ENCODE peak calls at places on chromosomes 6 and 20, in four cellular contexts. U is hepatocyte, G is ovary, N is kidney. X is an unnamed sample.
A peak's percentile ranks its signal among the peaks of the same experiment; 100 is the strongest.

GRCh38 chr6:47111685-47112084 is 69.6 kb upstream of the ADGRF1 start:
- DNase-seq in G (no peak), U (peak; percentile 35), N (no peak), X (peak; percentile 47)

GRCh38 chr20:15310361-15310760 is 972.9 kb upstream of the FLRT3 start:
- DNase-seq in G (no peak), U (no peak), N (no peak), X (peak; percentile 95)

GRCh38 chr20:51500311-51500710 is 42.2 kb downstream of the NFATC2 start:
- DNase-seq in U (no peak), G (no peak), N (no peak), X (peak; percentile 83)

GRCh38 chr6:7137335-7138106 is 29.8 kb downstream of the RREB1 start:
- DNase-seq in G (peak; percentile 47), U (no peak), N (no peak), X (no peak)

GRCh38 chr6:39005774-39006173 is 42.8 kb upstream of the GLP1R start:
- DNase-seq in N (no peak), U (no peak), G (no peak), X (no peak)

GRCh38 chr20:53949319-53949839 is 121.0 kb downstream of the BCAS1 start:
- DNase-seq in N (peak; percentile 88), G (no peak), U (no peak), X (peak; percentile 96)

GRCh38 chr6:3928111-3928510 is 78.9 kb downstream of the FAM50B start:
- DNase-seq in N (no peak), U (no peak), G (no peak), X (no peak)

GRCh38 chr6:15058200-15059070 is 187.4 kb upstream of the JARID2 start:
- DNase-seq in N (no peak), U (no peak), G (no peak), X (no peak)

GRCh38 chr6:42136508-42137191 is 5.8 kb downstream of the C6orf132 start:
- DNase-seq in U (peak; percentile 76), N (peak; percentile 69), G (no peak), X (peak; percentile 84)

GRCh38 chr6:169820358-169820757 is 68.9 kb downstream of the ERMARD start:
- DNase-seq in N (no peak), U (no peak), G (no peak), X (no peak)

GRCh38 chr6:39931607-39932006 is 2.7 kb downstream of the MOCS1 start:
- DNase-seq in G (no peak), U (no peak), N (no peak), X (no peak)

GRCh38 chr6:136123464-136123863 is 126.6 kb downstream of the MTFR2 start:
- DNase-seq in U (no peak), N (no peak), G (no peak), X (peak; percentile 85)

GRCh38 chr20:30503992-30504570 is 753.4 kb upstream of the DEFB115 start:
- DNase-seq in N (no peak), U (no peak), G (no peak), X (no peak)

GRCh38 chr20:9032758-9033157 is 36.1 kb upstream of the PLCB4 start:
- DNase-seq in U (no peak), G (no peak), N (no peak), X (no peak)

GRCh38 chr20:40776702-40777457 is 87.8 kb upstream of the MAFB start:
- DNase-seq in U (no peak), G (no peak), N (no peak), X (no peak)

GRCh38 chr6:75751443-75751842 is 2.4 kb downstream of the MYO6 start:
- DNase-seq in U (no peak), N (no peak), G (no peak), X (no peak)

GRCh38 chr6:144722214-144722737 is 437.1 kb downstream of the UTRN start:
- DNase-seq in G (no peak), N (no peak), U (no peak), X (no peak)

GRCh38 chr6:46848684-46849360 is 55.6 kb downstream of the MEP1A start:
- DNase-seq in G (peak; percentile 68), U (peak; percentile 93), N (peak; percentile 95), X (peak; percentile 49)

GRCh38 chr6:1614767-1615650 is 5.3 kb downstream of the FOXC1 start:
- DNase-seq in N (peak; percentile 70), U (peak; percentile 44), G (no peak), X (no peak)

GRCh38 chr6:41637179-41638001 is 878 bp upstream of the MDFI start:
- DNase-seq in U (peak; percentile 41), N (peak; percentile 78), G (no peak), X (no peak)

GRCh38 chr6:119186490-119186889 is 108.0 kb upstream of the FAM184A start:
- DNase-seq in G (no peak), N (no peak), U (no peak), X (no peak)
- H3K36me3 ChIP-seq in G (no peaks in the 10 kb centered on the region), N (peaks cover 9% of the 10 kb centered on the region), U (peaks cover 4% of the 10 kb centered on the region), X (no peaks in the 10 kb centered on the region)

DNA sequence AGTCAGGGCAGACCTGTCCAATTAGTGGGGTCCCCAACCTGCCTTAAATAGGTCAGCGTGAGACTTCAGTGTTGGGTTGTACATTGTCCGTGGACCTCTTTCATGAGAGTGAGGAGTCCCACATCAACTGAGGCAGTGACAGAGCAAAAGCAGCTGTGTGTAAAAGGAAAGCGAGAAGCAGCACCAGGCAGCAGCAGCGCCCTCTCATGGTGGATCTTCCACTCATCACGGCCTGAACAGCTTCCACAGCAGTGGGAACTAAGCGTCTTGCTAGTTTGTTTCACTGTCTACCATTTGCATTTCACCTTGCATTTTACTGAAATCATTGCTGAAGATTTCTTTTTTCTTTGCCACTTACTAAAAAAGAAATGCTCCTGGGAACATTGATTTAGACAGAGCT is 333.8 kb downstream of the PKHD1 start:
- DNase-seq in U (peak; percentile 31), N (no peak), G (no peak), X (peak; percentile 13)
- TF ChIP-seq CTCF in U (peak; percentile 40), N (no peak), G (no peak), X (peak; percentile 86)

DNA sequence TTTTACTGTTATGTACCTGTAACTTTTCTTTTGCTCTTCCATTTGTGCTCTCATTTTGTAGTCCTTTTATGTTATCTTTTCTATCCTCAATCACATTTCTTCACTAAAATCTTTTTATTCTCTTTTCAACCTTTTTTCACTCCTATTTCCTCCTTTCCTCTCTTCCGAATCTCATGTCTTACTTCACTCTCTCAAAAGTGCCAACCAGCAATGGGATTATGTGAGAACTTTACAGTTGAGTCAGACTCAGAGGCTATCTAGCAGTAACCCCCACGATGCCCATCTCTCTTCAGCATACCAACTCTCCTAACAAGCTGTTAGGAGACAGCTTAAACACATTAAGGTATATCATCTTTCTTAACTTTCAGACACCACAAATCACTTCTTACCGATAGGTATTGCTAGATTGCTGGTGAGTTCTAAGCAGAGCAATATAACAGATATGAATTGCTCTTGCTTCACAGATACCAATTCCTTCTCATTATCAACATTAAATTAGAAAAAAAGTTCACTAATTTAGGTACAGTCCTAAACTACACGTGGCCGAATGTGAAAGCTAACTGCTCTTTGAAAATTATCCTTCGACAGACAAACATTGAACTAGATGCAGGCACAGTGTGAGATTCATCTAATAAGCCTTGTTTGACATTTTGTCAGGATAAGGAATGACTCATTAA is 1.4 kb downstream of the FAM184A start:
- DNase-seq in U (no peak), G (no peak), N (no peak), X (no peak)
- H3K4me3 ChIP-seq in U (peak overlapping the region; percentile 80), G (peak overlapping the region; percentile 48), N (peak overlapping the region; percentile 66), X (no peak overlapping the region)

GRCh38 chr6:99545442-99545841 is 23.0 kb downstream of the CCNC start:
- DNase-seq in N (no peak), U (no peak), G (no peak), X (no peak)
- H3K36me3 ChIP-seq in N (peaks cover 15% of the 10 kb centered on the region), U (peaks cover under 1% of the 10 kb centered on the region), G (no peaks in the 10 kb centered on the region), X (peaks cover 7% of the 10 kb centered on the region)

GRCh38 chr6:28838289-28838633 is 85.5 kb downstream of the TRIM27 start:
- DNase-seq in N (no peak), U (peak; percentile 87), G (peak; percentile 61), X (peak; percentile 64)

GRCh38 chr6:28838634-28839442 is 84.9 kb downstream of the TRIM27 start:
- DNase-seq in N (peak; percentile 89), G (peak; percentile 85), U (peak; percentile 92), X (peak; percentile 75)

GRCh38 chr6:28839443-28840120 is 84.2 kb downstream of the TRIM27 start:
- DNase-seq in U (no peak), G (no peak), N (no peak), X (no peak)

GRCh38 chr6:28841290-28841689 is 82.5 kb downstream of the TRIM27 start:
- DNase-seq in G (no peak), U (no peak), N (no peak), X (no peak)
- TF ChIP-seq CTCF in G (no peak), U (no peak), N (no peak), X (no peak)

GRCh38 chr6:110548124-110548847 is 71.9 kb upstream of the SLC22A16 start:
- DNase-seq in G (no peak), U (no peak), N (no peak), X (no peak)
- H3K4me3 ChIP-seq in G (no peak overlapping the region), U (no peak overlapping the region), N (no peak overlapping the region), X (no peak overlapping the region)

DNA sequence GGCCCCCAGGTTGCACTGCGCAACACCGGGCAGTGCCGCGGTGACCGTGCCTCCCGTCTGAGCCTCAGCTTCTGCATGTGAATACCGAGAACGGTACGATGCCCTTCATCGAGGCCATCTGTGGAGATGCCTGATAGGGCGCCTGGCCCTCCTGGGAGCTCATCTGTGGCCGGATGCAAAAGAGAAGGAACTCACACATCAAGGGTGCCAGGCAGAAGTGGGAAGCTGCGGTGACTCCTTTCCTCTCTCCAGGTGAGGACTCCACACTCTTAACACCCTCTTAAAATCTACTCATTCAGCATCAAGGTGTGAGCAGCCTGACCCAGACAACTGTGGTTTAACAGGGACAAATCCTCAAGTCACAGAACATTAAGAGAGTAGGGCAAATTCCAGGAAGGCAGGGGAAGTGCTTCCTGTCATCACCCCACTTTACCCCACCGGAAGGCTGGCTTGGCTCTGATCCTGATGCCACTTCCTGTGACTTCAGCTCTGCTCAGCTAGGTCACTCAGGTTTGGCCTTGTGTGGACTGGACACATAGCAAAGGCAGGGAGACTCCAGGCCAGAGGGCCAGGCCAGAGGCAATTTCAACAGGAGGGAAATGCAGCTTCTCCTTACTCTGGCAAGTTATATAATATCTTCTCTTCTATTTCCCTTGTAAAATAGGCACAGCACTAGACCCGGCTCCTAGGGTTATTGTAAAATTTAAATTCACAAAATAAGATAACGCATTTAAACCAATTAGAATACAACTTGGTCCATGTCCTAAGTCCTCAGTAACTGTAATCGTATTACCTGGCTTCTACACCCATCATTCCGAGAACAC is 69.4 kb downstream of the CPNE5 start:
- DNase-seq in N (no peak), G (no peak), U (no peak), X (peak; percentile 49)
- H3K36me3 ChIP-seq in N (no peaks in the 10 kb centered on the region), G (no peaks in the 10 kb centered on the region), U (no peaks in the 10 kb centered on the region), X (no peaks in the 10 kb centered on the region)

GRCh38 chr6:12313311-12313991 is 23.3 kb downstream of the EDN1 start:
- DNase-seq in N (no peak), G (no peak), U (no peak), X (peak; percentile 52)
- TF ChIP-seq CTCF in N (no peak), G (no peak), U (no peak), X (no peak)